ENCODE peak calls at places on chromosomes 16 and 17, in eight cellular contexts. One of them, this sample, is unnamed.

GRCh38 chr16:75251280-75252048 is at the start of gene BCAR1:
- DNase-seq in activated CD4-positive, alpha-beta T cell treated with anti-CD3 and anti-CD28 coated beads, Interleukin-2, amount 50 U/mL, for 48 hours: peak
- DNase-seq in left cardiac atrium: peak
- DNase-seq in head of caudate nucleus: peak
- DNase-seq in Calu3: peak
- DNase-seq in stimulated activated CD4-positive, alpha-beta T cell treated with anti-CD3 and anti-CD28 coated beads, TNF-alpha, amount 100 ng/mL, for 48 hours: no peak
- DNase-seq in HL-60: no peak
- DNase-seq in RWPE2: peak
- DNase-seq in this sample: peak

GRCh38 chr17:30450125-30451027 is 26.8 kb upstream of the GOSR1 start:
- DNase-seq in stimulated activated CD4-positive, alpha-beta T cell treated with anti-CD3 and anti-CD28 coated beads, TNF-alpha, amount 100 ng/mL, for 48 hours: no peak
- DNase-seq in left cardiac atrium: no peak
- DNase-seq in Calu3: peak
- DNase-seq in activated CD4-positive, alpha-beta T cell treated with anti-CD3 and anti-CD28 coated beads, Interleukin-2, amount 50 U/mL, for 48 hours: no peak
- DNase-seq in RWPE2: no peak
- DNase-seq in HL-60: no peak
- DNase-seq in head of caudate nucleus: no peak
- DNase-seq in this sample: no peak

GRCh38 chr16:70747703-70748631 is 53.0 kb downstream of the VAC14 start:
- DNase-seq in head of caudate nucleus: no peak
- DNase-seq in stimulated activated CD4-positive, alpha-beta T cell treated with anti-CD3 and anti-CD28 coated beads, TNF-alpha, amount 100 ng/mL, for 48 hours: no peak
- DNase-seq in activated CD4-positive, alpha-beta T cell treated with anti-CD3 and anti-CD28 coated beads, Interleukin-2, amount 50 U/mL, for 48 hours: no peak
- DNase-seq in HL-60: no peak
- DNase-seq in Calu3: peak
- DNase-seq in RWPE2: no peak
- DNase-seq in left cardiac atrium: no peak
- DNase-seq in this sample: no peak

GRCh38 chr17:49045376-49045775 is 48.2 kb downstream of the IGF2BP1 start:
- DNase-seq in left cardiac atrium: no peak
- DNase-seq in HL-60: no peak
- DNase-seq in stimulated activated CD4-positive, alpha-beta T cell treated with anti-CD3 and anti-CD28 coated beads, TNF-alpha, amount 100 ng/mL, for 48 hours: no peak
- DNase-seq in head of caudate nucleus: no peak
- DNase-seq in Calu3: no peak
- DNase-seq in RWPE2: no peak
- DNase-seq in activated CD4-positive, alpha-beta T cell treated with anti-CD3 and anti-CD28 coated beads, Interleukin-2, amount 50 U/mL, for 48 hours: no peak
- DNase-seq in this sample: no peak

GRCh38 chr16:57089406-57089805 is 3.0 kb upstream of the CPNE2 start:
- DNase-seq in Calu3: no peak
- DNase-seq in RWPE2: no peak
- DNase-seq in stimulated activated CD4-positive, alpha-beta T cell treated with anti-CD3 and anti-CD28 coated beads, TNF-alpha, amount 100 ng/mL, for 48 hours: no peak
- DNase-seq in head of caudate nucleus: no peak
- DNase-seq in left cardiac atrium: no peak
- DNase-seq in activated CD4-positive, alpha-beta T cell treated with anti-CD3 and anti-CD28 coated beads, Interleukin-2, amount 50 U/mL, for 48 hours: no peak
- DNase-seq in HL-60: no peak
- DNase-seq in this sample: no peak

GRCh38 chr17:50350733-50351132 is 4.8 kb downstream of the XYLT2 start:
- DNase-seq in Calu3: no peak
- DNase-seq in head of caudate nucleus: peak
- DNase-seq in left cardiac atrium: no peak
- DNase-seq in activated CD4-positive, alpha-beta T cell treated with anti-CD3 and anti-CD28 coated beads, Interleukin-2, amount 50 U/mL, for 48 hours: no peak
- DNase-seq in HL-60: no peak
- DNase-seq in RWPE2: peak
- DNase-seq in stimulated activated CD4-positive, alpha-beta T cell treated with anti-CD3 and anti-CD28 coated beads, TNF-alpha, amount 100 ng/mL, for 48 hours: no peak
- DNase-seq in this sample: no peak

GRCh38 chr16:53816211-53816610 is 112.3 kb downstream of the FTO start:
- DNase-seq in head of caudate nucleus: no peak
- DNase-seq in Calu3: no peak
- DNase-seq in stimulated activated CD4-positive, alpha-beta T cell treated with anti-CD3 and anti-CD28 coated beads, TNF-alpha, amount 100 ng/mL, for 48 hours: no peak
- DNase-seq in RWPE2: no peak
- DNase-seq in left cardiac atrium: no peak
- DNase-seq in activated CD4-positive, alpha-beta T cell treated with anti-CD3 and anti-CD28 coated beads, Interleukin-2, amount 50 U/mL, for 48 hours: no peak
- DNase-seq in HL-60: no peak
- DNase-seq in this sample: no peak

GRCh38 chr16:1471569-1472194 is 3.1 kb downstream of the CLCN7 start:
- DNase-seq in Calu3: no peak
- DNase-seq in head of caudate nucleus: no peak
- DNase-seq in RWPE2: peak
- DNase-seq in HL-60: peak
- DNase-seq in stimulated activated CD4-positive, alpha-beta T cell treated with anti-CD3 and anti-CD28 coated beads, TNF-alpha, amount 100 ng/mL, for 48 hours: no peak
- DNase-seq in activated CD4-positive, alpha-beta T cell treated with anti-CD3 and anti-CD28 coated beads, Interleukin-2, amount 50 U/mL, for 48 hours: no peak
- DNase-seq in left cardiac atrium: no peak
- DNase-seq in this sample: no peak

GRCh38 chr17:29973005-29973404 is 31.6 kb downstream of the EFCAB5 start:
- DNase-seq in left cardiac atrium: no peak
- DNase-seq in Calu3: no peak
- DNase-seq in RWPE2: no peak
- DNase-seq in stimulated activated CD4-positive, alpha-beta T cell treated with anti-CD3 and anti-CD28 coated beads, TNF-alpha, amount 100 ng/mL, for 48 hours: no peak
- DNase-seq in head of caudate nucleus: no peak
- DNase-seq in activated CD4-positive, alpha-beta T cell treated with anti-CD3 and anti-CD28 coated beads, Interleukin-2, amount 50 U/mL, for 48 hours: no peak
- DNase-seq in HL-60: no peak
- DNase-seq in this sample: no peak

GRCh38 chr16:29151317-29151716 is 166.5 kb downstream of the LAT start:
- DNase-seq in left cardiac atrium: no peak
- DNase-seq in stimulated activated CD4-positive, alpha-beta T cell treated with anti-CD3 and anti-CD28 coated beads, TNF-alpha, amount 100 ng/mL, for 48 hours: no peak
- DNase-seq in activated CD4-positive, alpha-beta T cell treated with anti-CD3 and anti-CD28 coated beads, Interleukin-2, amount 50 U/mL, for 48 hours: no peak
- DNase-seq in HL-60: no peak
- DNase-seq in head of caudate nucleus: no peak
- DNase-seq in RWPE2: no peak
- DNase-seq in Calu3: no peak
- DNase-seq in this sample: no peak

GRCh38 chr17:76063880-76064546 is 8.3 kb downstream of the SRP68 start:
- DNase-seq in activated CD4-positive, alpha-beta T cell treated with anti-CD3 and anti-CD28 coated beads, Interleukin-2, amount 50 U/mL, for 48 hours: peak
- DNase-seq in left cardiac atrium: no peak
- DNase-seq in head of caudate nucleus: no peak
- DNase-seq in Calu3: no peak
- DNase-seq in RWPE2: no peak
- DNase-seq in HL-60: no peak
- DNase-seq in stimulated activated CD4-positive, alpha-beta T cell treated with anti-CD3 and anti-CD28 coated beads, TNF-alpha, amount 100 ng/mL, for 48 hours: peak
- DNase-seq in this sample: no peak

GRCh38 chr17:45155029-45155428 is 6.6 kb upstream of the HEXIM2 start:
- DNase-seq in HL-60: no peak
- DNase-seq in Calu3: no peak
- DNase-seq in RWPE2: no peak
- DNase-seq in activated CD4-positive, alpha-beta T cell treated with anti-CD3 and anti-CD28 coated beads, Interleukin-2, amount 50 U/mL, for 48 hours: no peak
- DNase-seq in head of caudate nucleus: no peak
- DNase-seq in stimulated activated CD4-positive, alpha-beta T cell treated with anti-CD3 and anti-CD28 coated beads, TNF-alpha, amount 100 ng/mL, for 48 hours: no peak
- DNase-seq in left cardiac atrium: no peak
- DNase-seq in this sample: no peak

GRCh38 chr17:76873856-76874255 is 5.7 kb downstream of the MGAT5B start:
- DNase-seq in stimulated activated CD4-positive, alpha-beta T cell treated with anti-CD3 and anti-CD28 coated beads, TNF-alpha, amount 100 ng/mL, for 48 hours: no peak
- DNase-seq in head of caudate nucleus: no peak
- DNase-seq in activated CD4-positive, alpha-beta T cell treated with anti-CD3 and anti-CD28 coated beads, Interleukin-2, amount 50 U/mL, for 48 hours: no peak
- DNase-seq in RWPE2: no peak
- DNase-seq in HL-60: no peak
- DNase-seq in left cardiac atrium: no peak
- DNase-seq in Calu3: no peak
- DNase-seq in this sample: no peak

GRCh38 chr17:47993031-47993546 is 22.2 kb downstream of the CDK5RAP3 start:
- DNase-seq in RWPE2: no peak
- DNase-seq in Calu3: no peak
- DNase-seq in head of caudate nucleus: no peak
- DNase-seq in left cardiac atrium: no peak
- DNase-seq in HL-60: no peak
- DNase-seq in activated CD4-positive, alpha-beta T cell treated with anti-CD3 and anti-CD28 coated beads, Interleukin-2, amount 50 U/mL, for 48 hours: no peak
- DNase-seq in stimulated activated CD4-positive, alpha-beta T cell treated with anti-CD3 and anti-CD28 coated beads, TNF-alpha, amount 100 ng/mL, for 48 hours: no peak
- DNase-seq in this sample: no peak

GRCh38 chr16:53099318-53100130 is 44.7 kb downstream of the CHD9 start:
- DNase-seq in activated CD4-positive, alpha-beta T cell treated with anti-CD3 and anti-CD28 coated beads, Interleukin-2, amount 50 U/mL, for 48 hours: peak
- DNase-seq in stimulated activated CD4-positive, alpha-beta T cell treated with anti-CD3 and anti-CD28 coated beads, TNF-alpha, amount 100 ng/mL, for 48 hours: peak
- DNase-seq in left cardiac atrium: peak
- DNase-seq in Calu3: peak
- DNase-seq in head of caudate nucleus: peak
- DNase-seq in RWPE2: peak
- DNase-seq in HL-60: peak
- DNase-seq in this sample: no peak

GRCh38 chr17:43832976-43833829 is at the start of gene MPP3:
- DNase-seq in head of caudate nucleus: peak
- DNase-seq in HL-60: no peak
- DNase-seq in left cardiac atrium: peak
- DNase-seq in RWPE2: no peak
- DNase-seq in activated CD4-positive, alpha-beta T cell treated with anti-CD3 and anti-CD28 coated beads, Interleukin-2, amount 50 U/mL, for 48 hours: peak
- DNase-seq in Calu3: peak
- DNase-seq in stimulated activated CD4-positive, alpha-beta T cell treated with anti-CD3 and anti-CD28 coated beads, TNF-alpha, amount 100 ng/mL, for 48 hours: no peak
- DNase-seq in this sample: peak

GRCh38 chr17:38704645-38705522 is at the start of gene MLLT6:
- DNase-seq in stimulated activated CD4-positive, alpha-beta T cell treated with anti-CD3 and anti-CD28 coated beads, TNF-alpha, amount 100 ng/mL, for 48 hours: peak
- DNase-seq in RWPE2: no peak
- DNase-seq in activated CD4-positive, alpha-beta T cell treated with anti-CD3 and anti-CD28 coated beads, Interleukin-2, amount 50 U/mL, for 48 hours: peak
- DNase-seq in Calu3: peak
- DNase-seq in head of caudate nucleus: peak
- DNase-seq in HL-60: peak
- DNase-seq in left cardiac atrium: peak
- DNase-seq in this sample: no peak

GRCh38 chr16:405548-406506 is 4.1 kb downstream of the DECR2 start:
- DNase-seq in HL-60: no peak
- DNase-seq in Calu3: no peak
- DNase-seq in activated CD4-positive, alpha-beta T cell treated with anti-CD3 and anti-CD28 coated beads, Interleukin-2, amount 50 U/mL, for 48 hours: no peak
- DNase-seq in head of caudate nucleus: no peak
- DNase-seq in stimulated activated CD4-positive, alpha-beta T cell treated with anti-CD3 and anti-CD28 coated beads, TNF-alpha, amount 100 ng/mL, for 48 hours: no peak
- DNase-seq in RWPE2: no peak
- DNase-seq in left cardiac atrium: no peak
- DNase-seq in this sample: no peak

GRCh38 chr16:48272837-48273421 is 25.6 kb upstream of the ABCC11 start:
- DNase-seq in stimulated activated CD4-positive, alpha-beta T cell treated with anti-CD3 and anti-CD28 coated beads, TNF-alpha, amount 100 ng/mL, for 48 hours: no peak
- DNase-seq in RWPE2: no peak
- DNase-seq in left cardiac atrium: peak
- DNase-seq in head of caudate nucleus: peak
- DNase-seq in Calu3: no peak
- DNase-seq in HL-60: no peak
- DNase-seq in activated CD4-positive, alpha-beta T cell treated with anti-CD3 and anti-CD28 coated beads, Interleukin-2, amount 50 U/mL, for 48 hours: no peak
- DNase-seq in this sample: no peak

GRCh38 chr16:48160575-48160974 is 4.8 kb upstream of the ABCC12 start:
- DNase-seq in activated CD4-positive, alpha-beta T cell treated with anti-CD3 and anti-CD28 coated beads, Interleukin-2, amount 50 U/mL, for 48 hours: no peak
- DNase-seq in stimulated activated CD4-positive, alpha-beta T cell treated with anti-CD3 and anti-CD28 coated beads, TNF-alpha, amount 100 ng/mL, for 48 hours: no peak
- DNase-seq in head of caudate nucleus: peak
- DNase-seq in Calu3: no peak
- DNase-seq in left cardiac atrium: no peak
- DNase-seq in HL-60: no peak
- DNase-seq in RWPE2: no peak
- DNase-seq in this sample: no peak

GRCh38 chr16:11632455-11632921 is 35.8 kb upstream of the SNN start:
- DNase-seq in stimulated activated CD4-positive, alpha-beta T cell treated with anti-CD3 and anti-CD28 coated beads, TNF-alpha, amount 100 ng/mL, for 48 hours: no peak
- DNase-seq in Calu3: peak
- DNase-seq in HL-60: peak
- DNase-seq in activated CD4-positive, alpha-beta T cell treated with anti-CD3 and anti-CD28 coated beads, Interleukin-2, amount 50 U/mL, for 48 hours: no peak
- DNase-seq in RWPE2: no peak
- DNase-seq in left cardiac atrium: peak
- DNase-seq in head of caudate nucleus: peak
- DNase-seq in this sample: no peak

GRCh38 chr16:82040296-82040695 is 5.2 kb downstream of the HSD17B2 start:
- DNase-seq in activated CD4-positive, alpha-beta T cell treated with anti-CD3 and anti-CD28 coated beads, Interleukin-2, amount 50 U/mL, for 48 hours: no peak
- DNase-seq in HL-60: no peak
- DNase-seq in RWPE2: no peak
- DNase-seq in head of caudate nucleus: no peak
- DNase-seq in stimulated activated CD4-positive, alpha-beta T cell treated with anti-CD3 and anti-CD28 coated beads, TNF-alpha, amount 100 ng/mL, for 48 hours: no peak
- DNase-seq in Calu3: no peak
- DNase-seq in left cardiac atrium: no peak
- DNase-seq in this sample: no peak

GRCh38 chr17:17141279-17141678 is 64.9 kb downstream of the PLD6 start:
- DNase-seq in Calu3: no peak
- DNase-seq in RWPE2: no peak
- DNase-seq in HL-60: no peak
- DNase-seq in activated CD4-positive, alpha-beta T cell treated with anti-CD3 and anti-CD28 coated beads, Interleukin-2, amount 50 U/mL, for 48 hours: no peak
- DNase-seq in left cardiac atrium: no peak
- DNase-seq in stimulated activated CD4-positive, alpha-beta T cell treated with anti-CD3 and anti-CD28 coated beads, TNF-alpha, amount 100 ng/mL, for 48 hours: no peak
- DNase-seq in head of caudate nucleus: no peak
- DNase-seq in this sample: no peak

GRCh38 chr17:60743812-60744211 is 66.2 kb downstream of the BCAS3 start:
- DNase-seq in HL-60: no peak
- DNase-seq in RWPE2: no peak
- DNase-seq in activated CD4-positive, alpha-beta T cell treated with anti-CD3 and anti-CD28 coated beads, Interleukin-2, amount 50 U/mL, for 48 hours: no peak
- DNase-seq in stimulated activated CD4-positive, alpha-beta T cell treated with anti-CD3 and anti-CD28 coated beads, TNF-alpha, amount 100 ng/mL, for 48 hours: no peak
- DNase-seq in left cardiac atrium: no peak
- DNase-seq in head of caudate nucleus: peak
- DNase-seq in Calu3: peak
- DNase-seq in this sample: no peak

GRCh38 chr17:49992191-49992932 is 2.7 kb downstream of the DLX3 start:
- DNase-seq in left cardiac atrium: no peak
- DNase-seq in activated CD4-positive, alpha-beta T cell treated with anti-CD3 and anti-CD28 coated beads, Interleukin-2, amount 50 U/mL, for 48 hours: no peak
- DNase-seq in HL-60: no peak
- DNase-seq in head of caudate nucleus: no peak
- DNase-seq in RWPE2: no peak
- DNase-seq in Calu3: no peak
- DNase-seq in stimulated activated CD4-positive, alpha-beta T cell treated with anti-CD3 and anti-CD28 coated beads, TNF-alpha, amount 100 ng/mL, for 48 hours: no peak
- DNase-seq in this sample: no peak

GRCh38 chr17:58694826-58695225 is 2.4 kb downstream of the RAD51C start:
- DNase-seq in head of caudate nucleus: no peak
- DNase-seq in stimulated activated CD4-positive, alpha-beta T cell treated with anti-CD3 and anti-CD28 coated beads, TNF-alpha, amount 100 ng/mL, for 48 hours: no peak
- DNase-seq in HL-60: no peak
- DNase-seq in RWPE2: no peak
- DNase-seq in left cardiac atrium: no peak
- DNase-seq in Calu3: no peak
- DNase-seq in activated CD4-positive, alpha-beta T cell treated with anti-CD3 and anti-CD28 coated beads, Interleukin-2, amount 50 U/mL, for 48 hours: no peak
- DNase-seq in this sample: no peak

GRCh38 chr16:86737083-86737482 is 158.7 kb downstream of the FOXL1 start:
- DNase-seq in left cardiac atrium: no peak
- DNase-seq in HL-60: no peak
- DNase-seq in Calu3: no peak
- DNase-seq in head of caudate nucleus: no peak
- DNase-seq in stimulated activated CD4-positive, alpha-beta T cell treated with anti-CD3 and anti-CD28 coated beads, TNF-alpha, amount 100 ng/mL, for 48 hours: no peak
- DNase-seq in activated CD4-positive, alpha-beta T cell treated with anti-CD3 and anti-CD28 coated beads, Interleukin-2, amount 50 U/mL, for 48 hours: no peak
- DNase-seq in RWPE2: no peak
- DNase-seq in this sample: no peak

GRCh38 chr16:68843482-68844210 is at the start of gene TANGO6:
- DNase-seq in left cardiac atrium: peak
- DNase-seq in HL-60: peak
- DNase-seq in activated CD4-positive, alpha-beta T cell treated with anti-CD3 and anti-CD28 coated beads, Interleukin-2, amount 50 U/mL, for 48 hours: peak
- DNase-seq in Calu3: peak
- DNase-seq in head of caudate nucleus: peak
- DNase-seq in stimulated activated CD4-positive, alpha-beta T cell treated with anti-CD3 and anti-CD28 coated beads, TNF-alpha, amount 100 ng/mL, for 48 hours: peak
- DNase-seq in RWPE2: peak
- DNase-seq in this sample: peak

GRCh38 chr16:55480228-55480655 is 1.2 kb downstream of the MMP2 start:
- DNase-seq in head of caudate nucleus: peak
- DNase-seq in activated CD4-positive, alpha-beta T cell treated with anti-CD3 and anti-CD28 coated beads, Interleukin-2, amount 50 U/mL, for 48 hours: no peak
- DNase-seq in HL-60: peak
- DNase-seq in RWPE2: no peak
- DNase-seq in Calu3: no peak
- DNase-seq in stimulated activated CD4-positive, alpha-beta T cell treated with anti-CD3 and anti-CD28 coated beads, TNF-alpha, amount 100 ng/mL, for 48 hours: no peak
- DNase-seq in left cardiac atrium: peak
- DNase-seq in this sample: no peak

GRCh38 chr17:9646556-9646905 is 1.2 kb downstream of the USP43 start:
- DNase-seq in left cardiac atrium: no peak
- DNase-seq in RWPE2: no peak
- DNase-seq in head of caudate nucleus: no peak
- DNase-seq in stimulated activated CD4-positive, alpha-beta T cell treated with anti-CD3 and anti-CD28 coated beads, TNF-alpha, amount 100 ng/mL, for 48 hours: no peak
- DNase-seq in activated CD4-positive, alpha-beta T cell treated with anti-CD3 and anti-CD28 coated beads, Interleukin-2, amount 50 U/mL, for 48 hours: no peak
- DNase-seq in Calu3: no peak
- DNase-seq in HL-60: no peak
- DNase-seq in this sample: no peak

This sample was measured in GM18507.